ENCODE peak calls at places on chromosome 7, in six cellular contexts. D is cardiac fibroblast, N is HEK293T, J is amniotic stem cell, S is non-pigmented ciliary epithelial cell, E is lung. M is an unnamed sample.

GRCh38 chr7:92785923-92786322 is 50.5 kb downstream of the CDK6 start:
- DNase-seq in D (peak; percentile 78), N (no peak), J (no peak), S (no peak), E (no peak), M (no peak)

GRCh38 chr7:40382145-40382544 is 247.3 kb downstream of the SUGCT start:
- DNase-seq in D (no peak), N (no peak), J (no peak), S (no peak), E (no peak), M (no peak)

GRCh38 chr7:24834150-24834798 is 77.0 kb upstream of the GSDME start:
- DNase-seq in D (no peak), N (no peak), J (no peak), S (no peak), E (no peak), M (no peak)

GRCh38 chr7:17095001-17095574 is 203.4 kb upstream of the AHR start:
- DNase-seq in D (no peak), N (no peak), J (peak; percentile 16), S (no peak), E (no peak), M (peak; percentile 89)

GRCh38 chr7:3404490-3404889 is 103.4 kb downstream of the SDK1 start:
- DNase-seq in D (peak; percentile 25), N (peak; percentile 21), J (no peak), S (peak; percentile 27), E (no peak), M (peak; percentile 38)

GRCh38 chr7:93574646-93575554 is at the start of gene CALCR:
- DNase-seq in D (peak; percentile 3), N (peak; percentile 36), J (no peak), S (no peak), E (no peak), M (no peak)

GRCh38 chr7:107694395-107694794 is 33.8 kb downstream of the SLC26A4 start:
- DNase-seq in D (peak; percentile 49), N (no peak), J (no peak), S (no peak), E (no peak), M (no peak)

GRCh38 chr7:73890541-73891147 is 29.7 kb downstream of the TMEM270 start:
- DNase-seq in D (no peak), N (no peak), J (no peak), S (no peak), E (no peak), M (no peak)

GRCh38 chr7:155670521-155670920 is 26.1 kb downstream of the RBM33 start:
- DNase-seq in D (no peak), N (no peak), J (no peak), S (no peak), E (no peak), M (no peak)

GRCh38 chr7:128112781-128113221 is 81.6 kb upstream of the LRRC4 start:
- DNase-seq in D (no peak), N (no peak), J (no peak), S (no peak), E (no peak), M (no peak)

GRCh38 chr7:94367940-94368339 is 26.8 kb upstream of the COL1A2 start:
- DNase-seq in D (peak; percentile 80), N (no peak), J (peak; percentile 24), S (no peak), E (no peak), M (no peak)

GRCh38 chr7:30391806-30392205 is 86.8 kb downstream of the NOD1 start:
- DNase-seq in D (no peak), N (no peak), J (no peak), S (no peak), E (no peak), M (no peak)

GRCh38 chr7:27162930-27163775 is 2.2 kb downstream of the HOXA9 start:
- DNase-seq in D (no peak), N (no peak), J (no peak), S (no peak), E (no peak), M (no peak)

GRCh38 chr7:64628721-64629120 is 37.2 kb upstream of the ZNF107 start:
- DNase-seq in D (no peak), N (no peak), J (no peak), S (no peak), E (no peak), M (no peak)

GRCh38 chr7:101542527-101543241 is 86.4 kb downstream of the MYL10 start:
- DNase-seq in D (peak; percentile 58), N (peak; percentile 67), J (peak; percentile 5), S (no peak), E (peak; percentile 70), M (peak; percentile 54)

GRCh38 chr7:47327306-47327697 is 254.6 kb downstream of the TNS3 start:
- DNase-seq in D (peak; percentile 46), N (no peak), J (no peak), S (no peak), E (no peak), M (no peak)

M was measured in RWPE1.